ENCODE peak calls at places on chromosome 3, in nine cellular contexts. P, W, D, Q, O, I, G, S and U are unnamed samples.

GRCh38 chr3:125310623-125311076 is 64.5 kb downstream of the ZNF148 start:
- DNase-seq in P (no peak), W (no peak), D (peak), Q (no peak), O (no peak), I (peak), G (no peak), S (peak), U (peak)

GRCh38 chr3:56624725-56625124 is 58.3 kb downstream of the TASOR start:
- DNase-seq in P (no peak), W (no peak), D (no peak), Q (no peak), O (no peak), I (no peak), G (peak), S (no peak), U (no peak)

GRCh38 chr3:36032180-36032895 is 348.0 kb upstream of the STAC start:
- DNase-seq in P (peak), W (no peak), D (no peak), Q (no peak), O (no peak), I (no peak), G (no peak), S (no peak), U (no peak)

GRCh38 chr3:57770121-57770828 is 14.2 kb downstream of the SLMAP start:
- DNase-seq in P (no peak), W (no peak), D (no peak), Q (no peak), O (no peak), I (no peak), G (no peak), S (no peak), U (no peak)

GRCh38 chr3:21645121-21645897 is 105.7 kb downstream of the ZNF385D start:
- DNase-seq in P (no peak), W (peak), D (no peak), Q (no peak), O (no peak), I (no peak), G (no peak), S (no peak), U (no peak)

GRCh38 chr3:149018247-149018646 is 26.9 kb downstream of the GYG1 start:
- DNase-seq in P (no peak), W (no peak), D (no peak), Q (no peak), O (no peak), I (no peak), G (no peak), S (no peak), U (no peak)

GRCh38 chr3:107367353-107367752 is 9.9 kb upstream of the CCDC54 start:
- DNase-seq in P (no peak), W (no peak), D (no peak), Q (no peak), O (no peak), I (no peak), G (peak), S (peak), U (no peak)

GRCh38 chr3:108171095-108171494 is 51.1 kb downstream of the IFT57 start:
- DNase-seq in P (no peak), W (no peak), D (no peak), Q (no peak), O (peak), I (no peak), G (no peak), S (peak), U (peak)